ENCODE peak calls at places on chromosomes 2 and 18, in four cellular contexts. Y, Q, D and P are unnamed samples.

GRCh38 chr2:235901243-235901642 is 266.9 kb downstream of the GBX2 start:
- DNase-seq in Y (no peak), Q (no peak), D (no peak), P (no peak)

GRCh38 chr18:71018816-71019215 is 730.0 kb downstream of the SOCS6 start:
- DNase-seq in Y (no peak), Q (no peak), D (no peak), P (no peak)

GRCh38 chr18:39962546-39962945 is 1992.5 kb upstream of the PIK3C3 start:
- DNase-seq in Y (no peak), Q (peak), D (no peak), P (no peak)

GRCh38 chr2:207041279-207041678 is 102.0 kb downstream of the CPO start:
- DNase-seq in Y (no peak), Q (no peak), D (peak), P (peak)

GRCh38 chr18:77155031-77155430 is 22.4 kb upstream of the MBP start:
- DNase-seq in Y (no peak), Q (no peak), D (no peak), P (no peak)

GRCh38 chr2:43343573-43344304 is 117.3 kb upstream of the ZFP36L2 start:
- DNase-seq in Y (no peak), Q (peak), D (no peak), P (no peak)

GRCh38 chr2:108396845-108397244 is 19.1 kb downstream of the SULT1C4 start:
- DNase-seq in Y (no peak), Q (no peak), D (no peak), P (peak)

GRCh38 chr2:57516740-57517340 is 529.8 kb upstream of the VRK2 start:
- DNase-seq in Y (peak), Q (peak), D (peak), P (peak)

GRCh38 chr2:234754126-234754525 is 197.7 kb upstream of the SH3BP4 start:
- DNase-seq in Y (no peak), Q (peak), D (no peak), P (no peak)

GRCh38 chr2:157620956-157621355 is 7.7 kb downstream of the ACVR1C start:
- DNase-seq in Y (no peak), Q (peak), D (no peak), P (no peak)

GRCh38 chr18:3380384-3380961 is 69.5 kb upstream of the TGIF1 start:
- DNase-seq in Y (no peak), Q (peak), D (no peak), P (no peak)

GRCh38 chr2:240637116-240637900 is 12.0 kb downstream of the GPR35 start:
- DNase-seq in Y (no peak), Q (no peak), D (no peak), P (no peak)

GRCh38 chr2:231386446-231386845 is 9.1 kb upstream of the B3GNT7 start:
- DNase-seq in Y (no peak), Q (peak), D (no peak), P (no peak)

GRCh38 chr2:74425523-74425922 is 4.0 kb downstream of the WDR54 start:
- DNase-seq in Y (no peak), Q (peak), D (no peak), P (no peak)

GRCh38 chr2:81901017-81901416 is 1596.5 kb upstream of the LRRTM1 start:
- DNase-seq in Y (no peak), Q (peak), D (no peak), P (peak)

GRCh38 chr2:189954989-189955388 is 107.5 kb downstream of the MSTN start:
- DNase-seq in Y (no peak), Q (no peak), D (no peak), P (no peak)

GRCh38 chr18:69491576-69491975 is 90.9 kb downstream of the DOK6 start:
- DNase-seq in Y (no peak), Q (no peak), D (no peak), P (no peak)

GRCh38 chr2:38462121-38462634 is 85.1 kb upstream of the ATL2 start:
- DNase-seq in Y (peak), Q (peak), D (peak), P (no peak)

GRCh38 chr18:79321625-79322024 is 74.1 kb upstream of the NFATC1 start:
- DNase-seq in Y (no peak), Q (no peak), D (no peak), P (no peak)

GRCh38 chr2:29010946-29011649 is 30.0 kb downstream of the TOGARAM2 start:
- DNase-seq in Y (no peak), Q (no peak), D (peak), P (peak)

GRCh38 chr18:10123006-10123950 is 209.5 kb downstream of the VAPA start:
- DNase-seq in Y (no peak), Q (peak), D (no peak), P (no peak)

GRCh38 chr2:75564026-75564688 is 3.4 kb upstream of the EVA1A start:
- DNase-seq in Y (no peak), Q (no peak), D (no peak), P (no peak)

GRCh38 chr2:204551464-204551863 is 6.2 kb downstream of the PARD3B start:
- DNase-seq in Y (no peak), Q (no peak), D (no peak), P (no peak)

GRCh38 chr2:202135111-202135874 is 62.2 kb downstream of the KIAA2012 start:
- DNase-seq in Y (no peak), Q (peak), D (no peak), P (no peak)

GRCh38 chr2:209431701-209432100 is 7.9 kb downstream of the MAP2 start:
- DNase-seq in Y (no peak), Q (peak), D (no peak), P (no peak)

GRCh38 chr18:37270046-37270665 is 295.4 kb downstream of the CELF4 start:
- DNase-seq in Y (peak), Q (peak), D (peak), P (peak)

GRCh38 chr18:23135679-23136325 is 517 bp downstream of the CABLES1 start:
- DNase-seq in Y (no peak), Q (no peak), D (peak), P (peak)

GRCh38 chr2:171086352-171087290 is 74.1 kb downstream of the TLK1 start:
- DNase-seq in Y (no peak), Q (peak), D (peak), P (peak)

GRCh38 chr2:203786912-203787311 is 80.5 kb downstream of the CD28 start:
- DNase-seq in Y (peak), Q (no peak), D (no peak), P (no peak)